ENCODE peak calls at places on chromosomes 12 and 14, in four cellular contexts. X is H1, M is HepG2, H is SK-N-SH. S is an unnamed sample.

GRCh38 chr12:82130763-82131162 is 227.4 kb downstream of the CCDC59 start:
- DNase-seq in X (no peak), M (no peak), H (no peak), S (no peak)

GRCh38 chr12:65537978-65538377 is 259.5 kb downstream of the MSRB3 start:
- DNase-seq in X (no peak), M (no peak), H (no peak), S (no peak)

GRCh38 chr12:120833849-120834248 is 70.3 kb downstream of the SPPL3 start:
- DNase-seq in X (no peak), M (no peak), H (no peak), S (no peak)

GRCh38 chr12:94962680-94963079 is 40.8 kb downstream of the NDUFA12 start:
- DNase-seq in X (no peak), M (no peak), H (peak), S (no peak)

GRCh38 chr12:118175823-118176447 is 40.0 kb downstream of the PEBP1 start:
- DNase-seq in X (no peak), M (no peak), H (no peak), S (peak)

GRCh38 chr12:104263580-104264358 is 39.8 kb upstream of the EID3 start:
- DNase-seq in X (no peak), M (no peak), H (peak), S (no peak)

GRCh38 chr12:42296503-42297109 is 29.3 kb downstream of the ZCRB1 start:
- DNase-seq in X (peak), M (peak), H (no peak), S (no peak)

GRCh38 chr12:128078311-128078851 is 188.6 kb upstream of the TMEM132C start:
- DNase-seq in X (no peak), M (no peak), H (no peak), S (no peak)

GRCh38 chr14:90654831-90655276 is 161.4 kb downstream of the TTC7B start:
- DNase-seq in X (no peak), M (peak), H (no peak), S (no peak)

GRCh38 chr12:34394211-34395055 is 372.1 kb downstream of the ALG10 start:
- DNase-seq in X (peak), M (no peak), H (peak), S (no peak)

GRCh38 chr14:95695913-95696312 is 9.7 kb downstream of the TCL1B start:
- DNase-seq in X (no peak), M (no peak), H (no peak), S (no peak)

GRCh38 chr12:92602476-92602875 is 100.3 kb upstream of the PLEKHG7 start:
- DNase-seq in X (no peak), M (no peak), H (no peak), S (no peak)

GRCh38 chr14:80017796-80018195 is 193.5 kb downstream of the DIO2 start:
- DNase-seq in X (no peak), M (no peak), H (no peak), S (no peak)

GRCh38 chr12:79006306-79006705 is 141.7 kb downstream of the SYT1 start:
- DNase-seq in X (no peak), M (no peak), H (no peak), S (no peak)

GRCh38 chr12:75724913-75725312 is 213.5 kb upstream of the KRR1 start:
- DNase-seq in X (no peak), M (peak), H (peak), S (no peak)

GRCh38 chr12:128586630-128587029 is 237.1 kb downstream of the SLC15A4 start:
- DNase-seq in X (no peak), M (no peak), H (no peak), S (no peak)

GRCh38 chr12:32217354-32218310 is 111.0 kb downstream of the BICD1 start:
- DNase-seq in X (no peak), M (no peak), H (no peak), S (no peak)

GRCh38 chr12:112473056-112473455 is 54.3 kb downstream of the PTPN11 start:
- DNase-seq in X (no peak), M (no peak), H (peak), S (no peak)

GRCh38 chr12:558595-558994 is 98.9 kb downstream of the B4GALNT3 start:
- DNase-seq in X (no peak), M (no peak), H (no peak), S (no peak)

GRCh38 chr12:553216-554000 is 93.7 kb downstream of the B4GALNT3 start:
- DNase-seq in X (no peak), M (no peak), H (no peak), S (no peak)

GRCh38 chr12:559208-559905 is 99.6 kb downstream of the B4GALNT3 start:
- DNase-seq in X (no peak), M (no peak), H (no peak), S (no peak)

GRCh38 chr12:554001-554285 is 94.2 kb downstream of the B4GALNT3 start:
- DNase-seq in X (no peak), M (no peak), H (no peak), S (no peak)

DNA sequence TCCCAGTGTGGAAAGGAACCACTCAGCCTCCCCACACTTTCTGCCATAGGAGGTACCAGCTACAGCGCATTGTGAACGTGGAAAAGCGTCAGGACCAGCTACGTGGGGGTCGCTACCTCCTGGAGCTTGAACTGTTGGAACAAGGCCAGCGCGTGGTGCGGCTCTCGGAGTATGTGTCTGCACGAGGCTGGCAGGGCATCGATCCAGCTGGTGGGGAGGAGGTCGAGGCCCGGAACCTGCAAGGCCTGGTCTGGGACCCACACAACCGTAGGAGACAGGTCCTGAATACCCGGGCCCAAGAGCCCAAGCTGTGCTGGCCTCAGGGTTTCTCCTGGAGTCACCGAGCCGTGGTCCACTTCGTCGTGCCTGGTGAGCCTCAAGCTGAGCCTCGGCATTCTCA is 96.8 kb downstream of the B4GALNT3 start:
- DNase-seq in X (no peak), M (no peak), H (no peak), S (no peak)
- TF ChIP-seq TCF12 in X (no peak), M (no peak), H (no peak), S (no peak)

DNA sequence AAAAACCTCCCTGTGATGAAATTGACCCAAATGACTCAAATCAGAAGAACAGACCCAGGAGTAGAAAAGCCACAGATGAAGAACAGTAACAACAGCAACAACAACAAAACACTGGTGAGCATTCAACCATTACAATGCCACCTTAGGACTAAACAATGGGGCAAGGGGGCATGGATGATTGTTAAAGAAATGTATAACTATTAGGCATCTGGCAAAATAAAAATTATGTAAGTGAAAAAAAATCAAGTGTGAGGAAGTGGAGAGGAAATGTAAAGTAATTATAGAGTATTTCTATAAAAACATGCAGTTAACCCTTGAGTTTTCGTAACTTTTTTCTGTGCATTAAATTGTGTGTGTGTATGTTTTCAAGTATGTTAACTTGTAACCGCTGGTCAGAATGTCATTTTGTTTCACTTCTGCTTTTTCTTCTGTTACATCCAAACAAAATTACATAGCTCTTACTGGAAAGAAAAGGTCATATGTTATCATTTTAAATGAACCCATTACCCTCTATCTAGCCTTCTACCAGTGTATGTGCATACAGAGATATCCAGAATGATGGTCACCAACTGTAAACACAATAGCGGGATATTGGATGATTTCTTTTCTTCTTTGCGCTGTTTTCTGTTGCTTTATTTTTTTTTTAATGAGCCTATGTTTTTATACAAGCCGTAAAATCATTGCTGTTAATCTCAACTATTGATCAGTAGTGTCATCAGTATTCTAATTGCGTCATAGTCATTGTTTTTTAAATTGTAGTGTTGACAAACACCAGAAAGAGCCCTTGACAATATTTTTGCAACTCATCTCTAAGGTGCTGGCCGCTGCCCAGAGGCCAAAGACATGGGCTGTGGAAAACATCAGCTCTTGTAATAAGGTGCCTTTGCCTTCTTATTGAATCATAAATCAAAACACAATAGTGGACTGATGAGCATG is 170.6 kb downstream of the CRADD start:
- DNase-seq in X (no peak), M (no peak), H (no peak), S (peak)
- TF ChIP-seq TCF12 in X (no peak), M (no peak), H (no peak), S (peak)

DNA sequence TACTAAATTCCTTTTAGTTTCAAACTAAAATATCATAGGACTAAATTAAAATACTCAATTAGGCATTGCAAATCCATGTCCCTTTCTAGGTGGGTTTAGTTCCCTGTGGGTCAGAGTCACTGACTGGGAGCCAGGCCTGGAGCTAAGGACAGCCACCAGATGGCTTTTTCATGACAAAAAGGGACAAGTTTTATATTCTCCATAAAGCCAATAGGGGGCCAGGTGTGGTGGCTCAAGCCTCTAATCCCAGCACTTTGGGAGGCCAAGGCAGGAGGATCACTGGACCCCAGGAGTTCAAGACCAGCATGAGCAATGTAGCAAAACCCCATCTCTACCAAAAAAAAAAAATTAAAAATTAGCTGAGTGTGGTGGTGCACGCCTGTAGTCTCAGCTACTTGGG is 35.4 kb upstream of the EIF5 start:
- DNase-seq in X (peak), M (peak), H (peak), S (no peak)
- TF ChIP-seq TCF12 in X (no peak), M (no peak), H (no peak), S (no peak)

GRCh38 chr12:80493466-80493865 is 49.4 kb downstream of the PTPRQ start:
- DNase-seq in X (no peak), M (no peak), H (no peak), S (no peak)

GRCh38 chr12:80494836-80495235 is 50.8 kb downstream of the PTPRQ start:
- DNase-seq in X (no peak), M (no peak), H (no peak), S (no peak)

GRCh38 chr12:80490329-80490728 is 46.3 kb downstream of the PTPRQ start:
- DNase-seq in X (no peak), M (no peak), H (no peak), S (no peak)

GRCh38 chr12:80485222-80485987 is 41.4 kb downstream of the PTPRQ start:
- DNase-seq in X (no peak), M (no peak), H (no peak), S (no peak)

DNA sequence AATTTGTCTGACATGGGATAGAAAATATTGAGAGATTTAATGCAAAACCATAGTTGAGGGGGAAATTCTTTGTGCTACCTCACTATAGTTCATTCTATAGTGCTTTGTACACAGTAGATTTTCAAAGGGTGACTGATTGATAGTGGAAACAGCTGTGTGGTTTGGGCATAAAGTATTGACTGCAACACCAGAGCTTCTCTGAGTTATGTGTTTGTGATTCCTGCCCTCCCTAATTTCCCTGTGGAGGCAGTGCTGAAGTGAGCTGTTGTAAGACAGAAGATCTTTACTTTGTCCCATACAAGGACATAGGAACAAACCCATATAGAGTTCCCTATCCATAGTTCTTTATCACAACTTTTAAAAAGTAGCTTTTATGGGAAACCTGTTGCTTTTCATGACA is 47.1 kb downstream of the PTPRQ start:
- DNase-seq in X (no peak), M (no peak), H (no peak), S (no peak)
- TF ChIP-seq TCF12 in X (no peak), M (no peak), H (no peak), S (no peak)

GRCh38 chr12:59087691-59088090 is 167.4 kb upstream of the LRIG3 start:
- DNase-seq in X (no peak), M (no peak), H (no peak), S (no peak)

GRCh38 chr12:59087077-59087673 is 166.9 kb upstream of the LRIG3 start:
- DNase-seq in X (no peak), M (no peak), H (peak), S (no peak)

GRCh38 chr12:59086124-59086523 is 165.8 kb upstream of the LRIG3 start:
- DNase-seq in X (no peak), M (no peak), H (no peak), S (no peak)

GRCh38 chr12:59085680-59086079 is 165.4 kb upstream of the LRIG3 start:
- DNase-seq in X (no peak), M (no peak), H (peak), S (no peak)

DNA sequence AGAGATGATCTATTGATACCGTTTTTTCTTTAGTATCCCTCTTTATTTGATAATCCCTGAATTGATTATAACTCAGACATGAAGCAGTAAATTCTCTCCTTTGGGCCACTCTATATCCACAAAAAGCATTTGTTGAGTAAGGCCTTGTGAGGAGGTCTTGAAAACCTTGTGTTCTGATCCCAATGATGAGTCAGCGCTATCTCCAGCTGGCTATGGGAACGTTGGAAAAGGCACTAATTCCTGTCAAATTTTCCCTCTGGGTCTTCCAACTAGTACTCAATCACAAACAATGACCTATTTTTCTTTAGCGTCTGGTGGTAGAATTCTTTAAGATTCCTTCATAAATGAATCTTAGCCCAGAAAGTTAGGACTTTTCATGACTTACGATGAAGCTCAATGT is 168.4 kb upstream of the LRIG3 start:
- DNase-seq in X (no peak), M (no peak), H (no peak), S (no peak)
- TF ChIP-seq TCF12 in X (no peak), M (no peak), H (no peak), S (no peak)

GRCh38 chr12:29763301-29763683 is 20.4 kb downstream of the TMTC1 start:
- DNase-seq in X (no peak), M (no peak), H (no peak), S (no peak)
- TF ChIP-seq TCF12 in X (no peak), M (no peak), H (no peak), S (no peak)

GRCh38 chr12:57031228-57031670 is 14.9 kb upstream of the TAC3 start:
- DNase-seq in X (no peak), M (peak), H (no peak), S (no peak)
- TF ChIP-seq TCF12 in X (no peak), M (no peak), H (no peak), S (peak)

GRCh38 chr12:12182926-12183325 is 83.9 kb downstream of the LRP6 start:
- DNase-seq in X (no peak), M (no peak), H (no peak), S (no peak)
- TF ChIP-seq TCF12 in X (no peak), M (no peak), H (no peak), S (no peak)

GRCh38 chr14:53742226-53742607 is 214.4 kb downstream of the BMP4 start:
- DNase-seq in X (no peak), M (no peak), H (no peak), S (no peak)
- TF ChIP-seq TCF12 in X (peak), M (no peak), H (no peak), S (no peak)

GRCh38 chr12:5944053-5944452 is 1.0 kb downstream of the ANO2 start:
- DNase-seq in X (no peak), M (no peak), H (no peak), S (no peak)
- TF ChIP-seq TCF12 in X (no peak), M (no peak), H (no peak), S (no peak)